ENCODE peak calls at places on chromosomes 16 and 17, in five cellular contexts. S is OCI-LY7; D is K562; M is CD8-positive, alpha-beta T cell; H is AG04450. B is an unnamed sample.

GRCh38 chr17:17716837-17717523 is 35.7 kb downstream of the RAI1 start:
- DNase-seq in M (no peak), S (no peak), D (no peak), H (no peak), B (no peak)

GRCh38 chr16:12084436-12084835 is 107.9 kb downstream of the SNX29 start:
- DNase-seq in H (no peak), S (no peak), M (no peak), D (no peak), B (no peak)

GRCh38 chr16:180101-180920 is at the start of gene HBQ1:
- DNase-seq in H (no peak), M (no peak), D (peak), S (no peak), B (peak)

GRCh38 chr16:86167061-86167460 is 268.1 kb downstream of the IRF8 start:
- DNase-seq in S (no peak), M (no peak), D (no peak), H (no peak), B (no peak)

GRCh38 chr17:11935734-11936406 is 61.4 kb downstream of the ZNF18 start:
- DNase-seq in M (no peak), D (peak), S (peak), H (no peak), B (peak)

GRCh38 chr16:50688083-50688482 is 5.3 kb upstream of the NOD2 start:
- DNase-seq in H (no peak), D (no peak), M (no peak), S (no peak), B (no peak)

GRCh38 chr16:21166561-21166961 is 8.1 kb downstream of the LDAF1 start:
- DNase-seq in S (no peak), D (no peak), H (no peak), M (no peak), B (no peak)

GRCh38 chr17:44084131-44084538 is 13.6 kb downstream of the G6PC3 start:
- DNase-seq in D (peak), H (no peak), M (no peak), S (peak), B (peak)

GRCh38 chr17:43665038-43665386 is 3.3 kb upstream of the MEOX1 start:
- DNase-seq in D (no peak), H (no peak), S (no peak), M (no peak), B (no peak)

GRCh38 chr17:68424861-68425260 is 32.4 kb downstream of the WIPI1 start:
- DNase-seq in S (no peak), H (no peak), D (no peak), M (no peak), B (no peak)

GRCh38 chr16:47374629-47375028 is 86.2 kb downstream of the ITFG1 start:
- DNase-seq in M (no peak), D (no peak), H (peak), S (no peak), B (no peak)

GRCh38 chr16:81315271-81316175 is 761 bp downstream of the GAN start:
- DNase-seq in H (no peak), D (peak), M (no peak), S (peak), B (peak)

GRCh38 chr17:44759096-44759915 is 518 bp downstream of the ADAM11 start:
- DNase-seq in M (no peak), H (no peak), S (no peak), D (peak), B (no peak)

GRCh38 chr16:12436201-12436657 is 367.5 kb downstream of the CPPED1 start:
- DNase-seq in M (no peak), D (no peak), S (no peak), H (no peak), B (peak)

GRCh38 chr16:69114346-69114975 is 9.0 kb downstream of the HAS3 start:
- DNase-seq in D (no peak), S (no peak), H (no peak), M (no peak), B (no peak)

GRCh38 chr16:24189941-24190340 is 66.2 kb upstream of the CACNG3 start:
- DNase-seq in S (no peak), D (no peak), M (no peak), H (no peak), B (no peak)

GRCh38 chr17:4479982-4480751 is 18.5 kb upstream of the SPNS2 start:
- DNase-seq in M (no peak), D (no peak), S (no peak), H (no peak), B (no peak)

GRCh38 chr17:48011405-48012150 is 26.0 kb downstream of the COPZ2 start:
- DNase-seq in H (no peak), D (peak), S (peak), M (no peak), B (no peak)

GRCh38 chr17:80263253-80264047 is 2.8 kb downstream of the RNF213 start:
- DNase-seq in M (peak), S (peak), H (peak), D (no peak), B (no peak)

GRCh38 chr17:4536259-4536741 is 18.9 kb downstream of the MYBBP1A start:
- DNase-seq in M (no peak), H (no peak), D (peak), S (no peak), B (no peak)

DNA sequence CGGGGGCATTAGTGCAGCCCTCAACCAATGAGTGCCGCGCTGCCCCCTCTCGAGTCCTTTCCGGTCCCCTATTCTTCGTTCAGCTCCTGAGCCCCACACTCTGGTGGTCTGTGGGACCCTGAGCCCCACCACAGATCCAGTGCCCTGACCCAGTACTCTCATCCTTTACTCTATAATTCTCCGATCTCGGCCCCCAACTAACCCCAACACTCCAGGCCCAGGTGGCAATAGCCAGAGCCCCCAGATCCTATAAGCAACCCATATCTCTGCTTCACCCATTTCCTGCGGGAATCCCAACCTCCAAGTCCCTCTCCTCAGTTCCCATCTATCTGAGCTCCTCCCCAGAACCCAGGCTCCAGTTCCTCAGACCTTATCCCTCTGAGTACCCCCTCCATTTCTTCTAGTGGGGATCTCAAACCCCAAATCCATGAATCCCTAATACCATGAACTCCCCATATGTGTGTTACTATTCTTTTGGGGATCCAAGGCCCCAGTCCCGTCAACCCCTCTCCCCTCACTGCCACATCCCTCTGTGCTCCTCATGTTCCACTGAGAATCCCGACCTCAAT is 1.0 kb upstream of the TBC1D10B start:
- DNase-seq in S (no peak), M (no peak), D (no peak), H (no peak), B (no peak)
- TF ChIP-seq CTCF in S (peak), M (no peak), D (no peak), H (no peak), B (no peak)

GRCh38 chr17:63983326-63983725 is 10.6 kb upstream of the SCN4A start:
- DNase-seq in M (no peak), D (no peak), H (no peak), S (no peak), B (no peak)

GRCh38 chr17:63984206-63984605 is 11.5 kb upstream of the SCN4A start:
- DNase-seq in S (no peak), H (no peak), D (no peak), M (no peak), B (no peak)

GRCh38 chr17:63986842-63987615 is 11.1 kb upstream of the PRR29 start:
- DNase-seq in H (no peak), D (no peak), S (no peak), M (no peak), B (no peak)

GRCh38 chr17:63985387-63986140 is 12.6 kb upstream of the PRR29 start:
- DNase-seq in H (no peak), M (no peak), S (no peak), D (no peak), B (no peak)

DNA sequence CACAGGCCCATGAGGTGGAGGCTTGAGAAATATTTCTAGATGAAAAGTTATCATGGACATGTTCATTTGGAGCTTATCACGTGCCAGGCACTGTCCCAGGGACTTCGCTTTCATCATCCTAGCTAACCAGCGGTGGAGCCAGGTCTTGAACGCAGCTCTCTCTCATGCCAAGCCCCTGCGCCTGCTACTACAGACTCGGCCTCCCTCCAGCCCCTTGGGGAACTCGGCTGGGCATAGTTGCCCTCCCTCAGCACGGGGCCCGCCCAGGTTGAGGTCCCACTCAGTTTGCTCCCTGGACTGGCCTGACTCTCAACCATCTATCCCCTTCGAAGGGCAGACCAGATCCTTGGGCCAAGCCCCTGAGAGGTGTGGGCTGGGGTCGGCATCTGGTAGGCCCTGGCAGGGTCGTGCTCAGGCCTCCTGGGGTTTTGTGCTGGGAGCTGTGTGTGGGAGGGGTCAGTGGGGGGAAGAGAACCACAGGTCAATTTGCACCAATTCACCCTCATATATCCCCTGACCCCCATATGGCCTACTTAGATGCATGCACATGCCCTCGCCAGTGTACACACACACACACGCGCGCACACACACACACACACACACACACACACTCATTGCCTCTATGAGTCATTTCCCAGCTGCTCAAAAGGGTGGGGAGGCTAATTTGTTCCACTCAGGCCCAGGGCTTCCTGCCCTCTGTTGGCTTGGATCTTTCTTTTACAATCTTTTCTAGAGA is 12.1 kb upstream of the SCN4A start:
- DNase-seq in M (no peak), D (peak), S (no peak), H (peak), B (no peak)
- TF ChIP-seq CTCF in M (no peak), D (no peak), S (no peak), H (peak), B (no peak)

GRCh38 chr16:89371968-89372634 is 118.3 kb downstream of the ANKRD11 start:
- DNase-seq in S (no peak), M (no peak), D (no peak), H (no peak), B (no peak)

GRCh38 chr16:89375686-89376085 is 114.7 kb downstream of the ANKRD11 start:
- DNase-seq in H (no peak), D (no peak), S (no peak), M (no peak), B (no peak)

GRCh38 chr16:89375021-89375420 is 115.3 kb downstream of the ANKRD11 start:
- DNase-seq in D (no peak), M (no peak), H (no peak), S (peak), B (no peak)

GRCh38 chr16:89373355-89374110 is 116.8 kb downstream of the ANKRD11 start:
- DNase-seq in M (no peak), D (no peak), S (no peak), H (no peak), B (no peak)

GRCh38 chr16:89374393-89374948 is 115.9 kb downstream of the ANKRD11 start:
- DNase-seq in M (no peak), D (no peak), S (no peak), H (no peak), B (no peak)
- TF ChIP-seq CTCF in M (no peak), D (no peak), S (no peak), H (no peak), B (no peak)

DNA sequence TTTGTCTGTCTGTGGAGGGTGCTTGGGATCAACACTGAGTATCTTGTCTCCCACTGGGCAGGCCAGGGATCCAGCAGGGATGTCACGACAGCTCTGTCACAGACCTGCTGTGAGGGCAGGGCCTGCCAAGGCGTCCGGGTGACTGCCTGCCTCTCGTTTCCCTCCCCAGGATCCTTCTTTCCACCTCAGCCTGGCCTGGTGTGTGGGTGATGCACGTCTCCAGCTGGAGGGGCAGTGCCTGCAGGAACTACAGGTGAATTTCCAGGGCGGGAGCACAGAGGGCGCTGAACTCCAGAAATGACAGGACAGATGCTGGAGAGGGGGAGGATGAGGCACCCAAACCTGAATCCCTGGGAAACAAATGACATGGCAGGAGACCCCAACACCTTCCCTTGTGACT is 6.8 kb upstream of the MMP15 start:
- DNase-seq in D (no peak), S (no peak), M (no peak), H (no peak), B (no peak)
- TF ChIP-seq CTCF in D (peak), S (peak), M (no peak), H (no peak), B (no peak)

DNA sequence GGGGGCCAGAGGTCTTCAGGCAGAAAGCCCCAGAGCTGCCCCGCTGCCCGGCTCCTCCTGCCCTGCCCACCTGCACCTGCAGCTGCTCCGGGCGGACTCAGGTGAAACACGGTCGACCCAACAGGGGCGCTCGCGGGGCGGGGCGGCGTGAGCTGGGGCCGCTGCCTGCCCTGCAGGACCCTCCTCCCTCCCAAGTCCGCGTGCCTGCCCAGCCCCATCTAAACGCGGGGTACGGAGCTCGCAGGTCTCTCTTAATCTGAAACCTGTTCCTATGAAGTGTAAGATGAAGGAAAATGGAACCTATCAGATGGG is 28.1 kb downstream of the GNPTG start:
- DNase-seq in D (no peak), H (no peak), M (no peak), S (no peak), B (no peak)
- TF ChIP-seq CTCF in D (peak), H (no peak), M (no peak), S (peak), B (no peak)

B was measured in endothelial cell.